ENCODE peak calls at places on chromosomes 5 and 9, in four cellular contexts. I is prostate gland, R is Peyer's patch, G is NB4. W is an unnamed sample.

GRCh38 chr9:129007766-129008468 is 20.2 kb downstream of the SH3GLB2 start:
- DNase-seq in I (no peak), R (no peak), G (no peak), W (no peak)

GRCh38 chr9:122941560-122942234 is 877 bp downstream of the RABGAP1 start:
- DNase-seq in I (peak; percentile 37), R (no peak), G (peak; percentile 36), W (peak; percentile 75)

GRCh38 chr9:115118471-115119156 is 657 bp upstream of the TNC start:
- DNase-seq in I (peak; percentile 69), R (peak; percentile 60), G (peak; percentile 48), W (no peak)

GRCh38 chr5:132029609-132030008 is 18.2 kb upstream of the ACSL6 start:
- DNase-seq in I (no peak), R (no peak), G (no peak), W (no peak)

GRCh38 chr9:129400001-129400970 is 220.6 kb downstream of the C9orf50 start:
- DNase-seq in I (no peak), R (no peak), G (no peak), W (no peak)

GRCh38 chr5:64147849-64148441 is 17.7 kb upstream of the RNF180 start:
- DNase-seq in I (peak; percentile 57), R (peak; percentile 61), G (peak; percentile 43), W (no peak)

GRCh38 chr5:94218374-94218773 is 400.0 kb downstream of the KIAA0825 start:
- DNase-seq in I (no peak), R (no peak), G (no peak), W (no peak)

GRCh38 chr9:89929721-89930480 is 325.1 kb downstream of the GADD45G start:
- DNase-seq in I (no peak), R (no peak), G (no peak), W (no peak)

GRCh38 chr5:132826424-132827082 is 3.9 kb downstream of the SHROOM1 start:
- DNase-seq in I (no peak), R (no peak), G (no peak), W (no peak)

GRCh38 chr5:21254161-21254560 is 1266.2 kb upstream of the CDH18 start:
- DNase-seq in I (no peak), R (no peak), G (no peak), W (no peak)

GRCh38 chr9:17775646-17776045 is 196.8 kb downstream of the SH3GL2 start:
- DNase-seq in I (no peak), R (no peak), G (no peak), W (no peak)

GRCh38 chr9:89313842-89314241 is 2.8 kb downstream of the CKS2 start:
- DNase-seq in I (no peak), R (no peak), G (peak; percentile 31), W (peak; percentile 23)

GRCh38 chr5:124453221-124454032 is 293.0 kb downstream of the ZNF608 start:
- DNase-seq in I (no peak), R (no peak), G (no peak), W (peak; percentile 25)

GRCh38 chr9:5626727-5627634 is 1.9 kb upstream of the RIC1 start:
- DNase-seq in I (peak; percentile 22), R (no peak), G (peak; percentile 99), W (peak; percentile 83)

GRCh38 chr5:101364469-101364868 is 461.4 kb upstream of the ST8SIA4 start:
- DNase-seq in I (no peak), R (peak; percentile 45), G (no peak), W (no peak)

GRCh38 chr5:174622067-174622466 is 102.3 kb upstream of the MSX2 start:
- DNase-seq in I (no peak), R (no peak), G (no peak), W (no peak)

GRCh38 chr9:92668746-92669526 is 995 bp downstream of the IPPK start:
- DNase-seq in I (no peak), R (peak; percentile 65), G (peak; percentile 41), W (peak; percentile 42)

GRCh38 chr9:92669890-92670708 is at the start of gene IPPK:
- DNase-seq in I (peak; percentile 98), R (peak; percentile 99), G (peak; percentile 99), W (peak; percentile 99)

GRCh38 chr9:92666912-92667532 is 2.9 kb downstream of the IPPK start:
- DNase-seq in I (no peak), R (peak; percentile 17), G (no peak), W (no peak)

GRCh38 chr9:92669527-92669889 is 423 bp downstream of the IPPK start:
- DNase-seq in I (no peak), R (no peak), G (peak; percentile 50), W (peak; percentile 50)

GRCh38 chr9:92671323-92671722 is 1.4 kb upstream of the IPPK start:
- DNase-seq in I (no peak), R (peak; percentile 47), G (peak; percentile 16), W (peak; percentile 38)
- TF ChIP-seq POLR2A in I (no peak), R (no peak), G (no peak), W (no peak)

GRCh38 chr5:8013951-8014844 is 145.2 kb downstream of the MTRR start:
- DNase-seq in I (no peak), R (no peak), G (no peak), W (no peak)
- TF ChIP-seq POLR2A in I (no peak), R (no peak), G (no peak), W (no peak)

GRCh38 chr5:152953788-152954483 is 536.5 kb upstream of the GRIA1 start:
- DNase-seq in I (no peak), R (no peak), G (no peak), W (no peak)
- TF ChIP-seq POLR2A in I (no peak), R (no peak), G (no peak), W (no peak)

GRCh38 chr9:83956288-83957028 is 23.6 kb downstream of the HNRNPK start:
- DNase-seq in I (peak; percentile 59), R (peak; percentile 94), G (peak; percentile 28), W (peak; percentile 84)
- TF ChIP-seq POLR2A in I (peak; percentile 27), R (peak; percentile 48), G (no peak), W (peak; percentile 76)

GRCh38 chr5:172113036-172113435 is 75.0 kb downstream of the STK10 start:
- DNase-seq in I (no peak), R (peak; percentile 89), G (peak; percentile 97), W (peak; percentile 45)
- TF ChIP-seq POLR2A in I (no peak), R (no peak), G (no peak), W (no peak)

GRCh38 chr5:149063017-149063687 is at the start of gene SH3TC2:
- DNase-seq in I (peak; percentile 57), R (no peak), G (peak; percentile 3), W (peak; percentile 95)
- TF ChIP-seq POLR2A in I (no peak), R (no peak), G (no peak), W (peak; percentile 74)

GRCh38 chr9:36728651-36729520 is 156.2 kb downstream of the MELK start:
- DNase-seq in I (peak; percentile 49), R (peak; percentile 88), G (peak; percentile 63), W (peak; percentile 71)

GRCh38 chr9:36729902-36730301 is 157.2 kb downstream of the MELK start:
- DNase-seq in I (no peak), R (no peak), G (no peak), W (no peak)

GRCh38 chr9:36721846-36722588 is 149.3 kb downstream of the MELK start:
- DNase-seq in I (no peak), R (peak; percentile 53), G (no peak), W (no peak)

GRCh38 chr9:36730414-36730813 is 157.7 kb downstream of the MELK start:
- DNase-seq in I (no peak), R (no peak), G (no peak), W (no peak)

DNA sequence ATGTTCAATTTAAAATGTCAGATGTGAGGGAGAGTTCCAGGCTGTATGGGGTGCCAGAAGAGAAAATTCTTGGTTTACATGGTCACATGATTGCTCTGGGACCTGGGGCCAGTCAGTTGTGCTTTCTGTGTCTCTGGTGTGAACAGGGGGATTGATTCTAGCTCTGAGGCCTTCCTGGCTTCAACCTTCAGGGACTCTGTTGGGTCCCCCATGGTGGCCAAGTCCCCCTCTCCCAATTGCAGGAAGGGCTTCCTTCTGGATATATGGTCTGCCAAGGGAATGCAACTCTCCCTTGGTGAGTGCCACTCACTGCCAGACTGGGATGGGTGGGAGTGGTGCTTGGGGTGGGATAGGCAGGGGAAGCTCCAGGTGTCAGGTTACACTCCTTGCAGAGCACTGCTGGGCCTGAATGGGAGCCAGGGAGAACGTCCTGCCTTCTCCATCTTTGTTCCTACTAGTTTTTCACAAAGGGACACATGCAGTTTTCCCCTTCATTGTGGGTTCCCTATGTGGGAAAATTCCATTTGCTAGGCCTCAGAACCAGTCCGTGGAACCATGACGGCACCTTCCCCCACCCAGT is 153.2 kb downstream of the MELK start:
- DNase-seq in I (no peak), R (peak; percentile 27), G (no peak), W (no peak)
- TF ChIP-seq POLR2A in I (no peak), R (no peak), G (no peak), W (no peak)

GRCh38 chr9:114037249-114037648 is 40.9 kb downstream of the AMBP start:
- DNase-seq in I (peak; percentile 1), R (no peak), G (no peak), W (no peak)

GRCh38 chr9:114034663-114035062 is 43.4 kb downstream of the AMBP start:
- DNase-seq in I (no peak), R (peak; percentile 31), G (no peak), W (no peak)

GRCh38 chr9:114035221-114035844 is 42.8 kb downstream of the AMBP start:
- DNase-seq in I (no peak), R (no peak), G (no peak), W (no peak)

GRCh38 chr9:114034176-114034575 is 43.9 kb downstream of the AMBP start:
- DNase-seq in I (no peak), R (no peak), G (no peak), W (no peak)

GRCh38 chr9:114035845-114036785 is 42.0 kb downstream of the AMBP start:
- DNase-seq in I (peak; percentile 3), R (no peak), G (no peak), W (no peak)
- TF ChIP-seq POLR2A in I (no peak), R (no peak), G (no peak), W (no peak)

GRCh38 chr9:34176089-34176488 is 2.8 kb upstream of the UBAP1 start:
- DNase-seq in I (no peak), R (no peak), G (no peak), W (no peak)

GRCh38 chr9:34178698-34179527 is at the start of gene UBAP1:
- DNase-seq in I (peak; percentile 97), R (peak; percentile 98), G (peak; percentile 100), W (peak; percentile 99)

GRCh38 chr9:34177906-34178697 is 741 bp upstream of the UBAP1 start:
- DNase-seq in I (no peak), R (peak; percentile 37), G (no peak), W (no peak)

DNA sequence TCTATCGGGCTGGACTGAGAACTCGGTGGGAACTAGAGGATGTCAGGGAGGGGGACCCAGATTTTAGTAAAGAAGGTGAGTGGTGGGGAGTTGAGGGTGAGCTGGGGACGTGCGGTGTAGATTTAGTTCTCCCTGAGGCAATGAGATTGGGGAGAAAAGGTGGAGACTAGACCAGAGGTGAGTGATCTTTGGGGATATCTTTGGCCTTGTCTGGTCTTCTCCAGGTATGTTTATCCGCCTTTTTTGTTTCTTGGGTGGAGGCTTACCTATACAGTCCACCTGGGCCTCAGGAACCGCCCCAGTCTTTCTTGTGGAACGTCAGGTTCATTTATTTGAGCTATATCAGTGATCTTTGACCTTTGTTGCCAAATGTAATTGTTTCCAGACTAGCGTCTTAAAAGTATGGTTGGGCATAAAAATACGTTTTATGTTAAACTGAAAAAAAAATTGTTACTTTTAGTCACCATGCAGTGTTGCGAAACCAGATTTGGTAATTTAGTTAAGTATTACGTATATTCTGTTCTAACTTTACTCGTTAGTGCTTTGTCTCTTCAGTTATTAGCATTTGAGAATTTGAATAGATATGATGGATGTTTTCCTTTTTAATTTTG is 790 bp downstream of the UBAP1 start:
- DNase-seq in I (peak; percentile 7), R (peak; percentile 66), G (peak; percentile 72), W (peak; percentile 76)
- TF ChIP-seq POLR2A in I (no peak), R (no peak), G (no peak), W (no peak)